ENCODE peak calls at places on chromosomes 2 and 18, in seven cellular contexts. U is PC-9, R is OCI-LY7, Y is prostate gland, F is endodermal cell, N is right cardiac atrium, P is cardiac muscle cell. Z is an unnamed sample. For H3K4me1, the result is how much of the 10 kb centered on the place peaks cover.

GRCh38 chr2:9336534-9337354 is 86.6 kb downstream of the ITGB1BP1 start:
- DNase-seq in N (peak), R (no peak), P (peak), U (peak), Y (peak), F (no peak), Z (no peak)

GRCh38 chr2:216680951-216681629 is 14.3 kb downstream of the IGFBP5 start:
- DNase-seq in F (no peak), U (no peak), P (no peak), Y (no peak), R (no peak), N (no peak), Z (no peak)

GRCh38 chr18:65567372-65567771 is 183.4 kb upstream of the CDH7 start:
- DNase-seq in U (no peak), F (no peak), Y (no peak), N (no peak), R (no peak), P (peak), Z (no peak)

GRCh38 chr18:79791141-79791972 is 6.4 kb upstream of the KCNG2 start:
- DNase-seq in N (peak), R (no peak), F (no peak), U (peak), Y (peak), P (no peak), Z (no peak)

GRCh38 chr2:234865586-234865985 is 86.2 kb upstream of the SH3BP4 start:
- DNase-seq in F (peak), R (no peak), Y (no peak), U (no peak), P (no peak), N (no peak), Z (no peak)

GRCh38 chr2:85889648-85890281 is 975 bp upstream of the ST3GAL5 start:
- DNase-seq in R (no peak), Y (no peak), U (no peak), N (peak), F (no peak), P (no peak), Z (no peak)

GRCh38 chr2:185526156-185526555 is 212.4 kb upstream of the FSIP2 start:
- DNase-seq in F (no peak), P (no peak), Y (no peak), N (no peak), U (no peak), R (no peak), Z (no peak)

GRCh38 chr2:68744517-68744916 is 9.9 kb downstream of the ARHGAP25 start:
- DNase-seq in N (no peak), R (no peak), U (no peak), F (no peak), Y (no peak), P (no peak), Z (no peak)

GRCh38 chr2:174664084-174664759 is 66.6 kb upstream of the WIPF1 start:
- DNase-seq in Y (no peak), R (no peak), F (no peak), P (no peak), U (no peak), N (peak), Z (no peak)

GRCh38 chr18:72871091-72871490 is 3.3 kb upstream of the NETO1 start:
- DNase-seq in P (no peak), N (no peak), R (no peak), Y (no peak), U (peak), F (no peak), Z (no peak)

GRCh38 chr2:95305341-95306058 is 8.4 kb downstream of the KCNIP3 start:
- DNase-seq in P (no peak), N (no peak), Y (peak), F (no peak), U (no peak), R (no peak), Z (no peak)

GRCh38 chr18:44741070-44741469 is 60.4 kb downstream of the SETBP1 start:
- DNase-seq in N (no peak), U (no peak), Y (no peak), F (no peak), R (no peak), P (no peak), Z (no peak)

GRCh38 chr2:239196474-239197021 is 204.3 kb downstream of the HDAC4 start:
- DNase-seq in F (peak), Y (no peak), R (no peak), U (no peak), N (no peak), P (no peak), Z (no peak)

GRCh38 chr2:173654146-173654895 is 299.6 kb downstream of the CDCA7 start:
- DNase-seq in N (no peak), U (no peak), Y (no peak), F (no peak), R (no peak), P (no peak), Z (peak)

GRCh38 chr2:189657867-189658266 is 3.4 kb upstream of the ASNSD1 start:
- DNase-seq in Y (no peak), F (peak), R (peak), P (peak), N (peak), U (no peak), Z (no peak)

GRCh38 chr2:67997528-67998267 is 65.1 kb downstream of the C1D start:
- DNase-seq in U (no peak), R (no peak), P (no peak), F (no peak), Y (no peak), N (no peak), Z (no peak)

GRCh38 chr18:61892683-61893303 is at the start of gene RNF152:
- DNase-seq in U (no peak), F (peak), N (peak), Y (peak), P (peak), R (no peak), Z (no peak)

DNA sequence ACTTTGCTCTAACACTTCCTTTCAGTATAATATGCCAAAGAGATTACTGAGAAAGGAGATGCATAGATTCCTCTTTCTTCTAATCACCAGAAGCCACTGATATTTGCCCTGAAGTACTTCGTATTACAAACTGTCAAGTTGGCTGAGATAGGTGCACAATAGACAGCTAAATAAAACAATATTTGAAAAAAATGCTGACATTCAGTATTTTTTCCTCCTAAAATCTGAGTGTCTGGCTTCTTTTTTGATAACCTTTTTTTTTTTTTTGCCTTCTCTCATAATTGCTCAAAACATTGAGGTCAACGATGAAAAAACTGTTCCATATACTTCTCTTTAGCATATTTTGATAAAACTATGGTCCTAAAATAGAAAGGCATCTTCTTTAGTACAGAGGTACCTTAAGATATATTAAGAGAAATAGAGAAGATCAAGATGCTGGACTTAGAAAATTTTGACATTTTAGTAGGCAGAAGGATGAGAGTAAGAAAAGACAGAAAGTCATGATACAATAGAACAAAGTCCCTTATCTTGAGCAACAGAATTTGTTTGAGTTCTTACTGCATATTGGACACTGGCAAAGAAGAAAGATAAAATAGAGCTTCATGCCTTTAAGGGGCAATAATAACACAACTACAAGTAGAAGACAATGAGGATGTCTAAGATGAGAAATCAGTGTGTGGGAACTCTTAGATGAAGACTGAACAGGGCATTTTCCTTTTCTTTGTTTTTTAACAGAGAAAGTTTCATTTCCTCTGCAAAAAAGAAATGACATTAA is 220.7 kb downstream of the PTH2R start:
- DNase-seq in U (no peak), N (no peak), Y (no peak), F (no peak), P (no peak), R (no peak), Z (no peak)
- H3K27ac ChIP-seq in U (no peak), N (no peak), Y (no peak), F (no peak), P (no peak), R (no peak), Z (no peak)

DNA sequence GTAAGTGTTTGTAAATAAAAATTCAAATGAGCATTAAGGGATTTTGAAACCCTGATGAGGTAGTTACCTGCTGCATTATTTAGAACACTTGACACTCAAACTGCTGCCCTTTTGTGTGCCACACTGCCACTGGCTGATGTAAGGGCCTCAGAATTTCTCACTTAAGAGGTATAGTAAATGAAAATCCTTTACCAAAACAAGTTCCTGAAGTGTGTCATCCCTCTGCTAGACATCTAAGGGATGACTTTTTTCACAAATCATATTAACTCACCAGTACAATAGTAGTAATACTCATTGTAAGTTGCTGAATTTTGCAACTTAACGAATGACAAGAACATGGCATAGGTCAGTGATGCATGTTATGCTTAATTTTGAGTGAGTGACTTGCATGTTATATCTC is 274.9 kb upstream of the UBE2E3 start:
- DNase-seq in N (no peak), U (no peak), Y (no peak), F (no peak), R (no peak), P (no peak), Z (no peak)
- H3K4me3 ChIP-seq in N (no peak), U (no peak), Y (no peak), F (no peak), R (no peak), P (no peak), Z (no peak)

GRCh38 chr2:150027164-150027563 is 439.6 kb upstream of the MMADHC start:
- DNase-seq in N (no peak), R (no peak), F (no peak), P (no peak), U (no peak), Y (no peak), Z (no peak)
- H3K4me1 ChIP-seq in N (under half), R (under half), F (under half), P (under half), U (under half), Y (under half), Z (under half)

GRCh38 chr2:195515551-195515950 is 141.5 kb upstream of the SLC39A10 start:
- DNase-seq in R (no peak), N (no peak), P (no peak), Y (no peak), F (no peak), U (no peak), Z (no peak)

GRCh38 chr2:195520671-195521155 is 136.3 kb upstream of the SLC39A10 start:
- DNase-seq in R (no peak), Y (no peak), F (peak), U (peak), N (no peak), P (peak), Z (no peak)
- H3K27ac ChIP-seq in R (no peak), Y (no peak), F (no peak), U (no peak), N (no peak), P (peak), Z (no peak)

DNA sequence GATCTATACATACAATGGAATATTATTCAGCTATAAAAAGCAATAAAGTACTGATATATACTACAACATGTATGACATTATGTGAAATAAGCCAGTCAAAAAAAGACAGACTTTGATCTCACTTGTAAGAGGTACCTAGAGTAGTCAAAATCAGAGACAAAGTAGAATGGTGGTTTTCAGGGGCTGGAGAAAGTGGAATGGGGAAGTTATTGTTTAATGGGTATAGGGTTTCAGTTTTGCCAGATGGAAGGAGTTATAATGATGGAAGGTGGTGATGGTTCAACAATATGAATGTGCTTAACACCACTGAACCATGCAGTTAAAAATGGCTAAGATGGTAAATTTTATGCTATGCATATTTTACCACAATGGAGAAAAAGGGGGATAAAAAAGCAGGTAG is 6.3 kb downstream of the COBLL1 start:
- DNase-seq in F (no peak), N (no peak), R (no peak), P (no peak), U (no peak), Y (no peak), Z (no peak)
- H3K4me3 ChIP-seq in F (no peak), N (no peak), R (no peak), P (no peak), U (no peak), Y (no peak), Z (no peak)